ENCODE peak calls at places on chromosomes 3 and 15, in eight cellular contexts. P, S, Z, K, N, A, I and F are unnamed samples.

GRCh38 chr3:52986938-52987337 is 58.9 kb downstream of the SFMBT1 start:
- DNase-seq in K (no peak), I (peak), A (no peak), N (peak), P (peak), S (no peak), Z (peak), F (peak)

GRCh38 chr15:80588801-80589200 is 106.3 kb upstream of the ABHD17C start:
- DNase-seq in I (peak), K (peak), S (no peak), A (no peak), Z (peak), P (peak), N (peak), F (no peak)

GRCh38 chr15:72979754-72980153 is 72.5 kb upstream of the NEO1 start:
- DNase-seq in A (no peak), N (no peak), Z (no peak), P (no peak), K (no peak), I (no peak), S (no peak), F (no peak)

GRCh38 chr3:58334013-58334321 is 1.3 kb downstream of the PXK start:
- DNase-seq in N (no peak), I (no peak), A (no peak), Z (no peak), P (no peak), S (no peak), K (no peak), F (no peak)

GRCh38 chr3:14787630-14788029 is 31.1 kb upstream of the FGD5 start:
- DNase-seq in S (no peak), Z (no peak), I (no peak), K (no peak), A (no peak), N (no peak), P (no peak), F (no peak)

GRCh38 chr15:65829150-65829764 is 37.2 kb upstream of the DENND4A start:
- DNase-seq in A (no peak), K (peak), I (peak), N (peak), Z (no peak), S (no peak), P (peak), F (no peak)

GRCh38 chr15:86076468-86076867 is 3.2 kb upstream of the AGBL1 start:
- DNase-seq in I (no peak), Z (no peak), K (no peak), A (no peak), P (no peak), S (no peak), N (no peak), F (no peak)

GRCh38 chr3:12194669-12195161 is 36.0 kb upstream of the TIMP4 start:
- DNase-seq in Z (no peak), P (peak), I (peak), A (no peak), K (peak), N (peak), S (no peak), F (no peak)

GRCh38 chr3:52388933-52389332 is 56.0 kb downstream of the SEMA3G start:
- DNase-seq in P (no peak), A (no peak), Z (no peak), S (no peak), K (no peak), I (no peak), N (peak), F (no peak)

GRCh38 chr3:14177580-14178246 is 688 bp downstream of the XPC start:
- DNase-seq in P (peak), N (peak), K (no peak), I (no peak), Z (no peak), S (no peak), A (peak), F (no peak)

GRCh38 chr3:172987268-172987667 is 153.8 kb downstream of the SPATA16 start:
- DNase-seq in S (no peak), K (no peak), A (no peak), N (peak), I (no peak), Z (no peak), P (no peak), F (peak)

GRCh38 chr15:78396976-78397375 is 41.0 kb upstream of the IREB2 start:
- DNase-seq in S (peak), P (peak), I (peak), Z (no peak), K (no peak), A (peak), N (peak), F (no peak)

GRCh38 chr15:80777137-80777536 is 2.0 kb upstream of the CEMIP start:
- DNase-seq in K (peak), A (no peak), I (peak), Z (peak), P (peak), N (peak), S (no peak), F (no peak)

GRCh38 chr3:195921334-195921771 is 13.0 kb upstream of the TNK2 start:
- DNase-seq in Z (no peak), S (no peak), I (no peak), A (no peak), N (no peak), K (no peak), P (no peak), F (no peak)

GRCh38 chr15:70259030-70259424 is 161.3 kb upstream of the TLE3 start:
- DNase-seq in K (no peak), Z (peak), N (peak), A (peak), S (peak), P (peak), I (peak), F (no peak)

GRCh38 chr3:49656541-49657112 is 17.5 kb upstream of the APEH start:
- DNase-seq in A (no peak), P (no peak), Z (no peak), K (no peak), S (no peak), N (peak), I (no peak), F (no peak)

GRCh38 chr3:194139977-194140351 is 4.0 kb downstream of the HES1 start:
- DNase-seq in S (no peak), P (peak), A (no peak), N (peak), K (no peak), I (peak), Z (no peak), F (no peak)

GRCh38 chr3:55449527-55449926 is 37.6 kb downstream of the WNT5A start:
- DNase-seq in K (no peak), S (no peak), I (no peak), A (no peak), N (no peak), Z (no peak), P (no peak), F (no peak)

GRCh38 chr15:46892621-46893160 is 824.6 kb upstream of the SEMA6D start:
- DNase-seq in Z (no peak), N (no peak), K (no peak), S (no peak), P (no peak), A (no peak), I (no peak), F (no peak)

GRCh38 chr3:53726654-53727053 is 119.6 kb downstream of the CHDH start:
- DNase-seq in N (no peak), S (no peak), P (no peak), Z (no peak), A (no peak), I (no peak), K (no peak), F (no peak)

GRCh38 chr3:177591371-177591770 is 394.1 kb upstream of the TBL1XR1 start:
- DNase-seq in N (no peak), A (peak), K (peak), I (peak), Z (no peak), P (no peak), S (peak), F (no peak)

GRCh38 chr3:58900372-58900771 is 149.5 kb downstream of the CFAP20DC start:
- DNase-seq in N (no peak), P (no peak), S (no peak), K (no peak), Z (no peak), I (no peak), A (no peak), F (no peak)

GRCh38 chr15:74036271-74037170 is 42.0 kb downstream of the PML start:
- DNase-seq in A (peak), K (peak), N (peak), P (peak), S (peak), Z (peak), I (peak), F (peak)

GRCh38 chr3:113275876-113276580 is 64.7 kb downstream of the BOC start:
- DNase-seq in N (peak), Z (no peak), I (peak), S (no peak), A (peak), K (peak), P (peak), F (no peak)

GRCh38 chr3:139006051-139006716 is at the start of gene PRR23A:
- DNase-seq in Z (no peak), N (no peak), I (no peak), A (no peak), K (no peak), S (no peak), P (no peak), F (no peak)

GRCh38 chr3:150371741-150372254 is 36.3 kb upstream of the TSC22D2 start:
- DNase-seq in I (peak), Z (peak), A (peak), S (peak), P (peak), K (peak), N (peak), F (no peak)

GRCh38 chr3:115996420-115997108 is 373.3 kb downstream of the GAP43 start:
- DNase-seq in A (no peak), I (peak), N (no peak), P (peak), Z (no peak), K (no peak), S (no peak), F (no peak)

GRCh38 chr3:13662238-13662847 is 113.4 kb downstream of the FBLN2 start:
- DNase-seq in N (no peak), K (no peak), Z (no peak), S (no peak), A (no peak), P (no peak), I (no peak), F (no peak)

GRCh38 chr15:55858661-55859060 is 115.7 kb upstream of the PRTG start:
- DNase-seq in A (no peak), K (no peak), Z (no peak), P (peak), N (peak), I (peak), S (no peak), F (no peak)

GRCh38 chr3:186520436-186520835 is 23.7 kb downstream of the CRYGS start:
- DNase-seq in I (no peak), A (no peak), K (no peak), N (no peak), S (no peak), P (no peak), Z (no peak), F (no peak)

GRCh38 chr3:71447197-71447596 is 136.3 kb downstream of the FOXP1 start:
- DNase-seq in I (no peak), P (no peak), S (no peak), Z (no peak), K (no peak), A (no peak), N (no peak), F (no peak)

GRCh38 chr3:113531826-113532697 is at the start of gene SIDT1:
- DNase-seq in I (peak), S (peak), P (no peak), K (peak), Z (no peak), N (peak), A (no peak), F (no peak)

GRCh38 chr3:136495213-136495612 is 245.1 kb downstream of the PCCB start:
- DNase-seq in I (no peak), P (no peak), K (no peak), A (no peak), S (no peak), Z (no peak), N (no peak), F (no peak)

GRCh38 chr3:148026009-148026588 is 616.9 kb downstream of the ZIC1 start:
- DNase-seq in Z (no peak), N (no peak), A (no peak), I (no peak), P (no peak), K (no peak), S (no peak), F (no peak)

GRCh38 chr15:64883997-64884511 is 27.6 kb upstream of the ANKDD1A start:
- DNase-seq in S (peak), I (peak), P (peak), N (peak), A (peak), K (peak), Z (peak), F (no peak)

GRCh38 chr3:126982522-126983175 is at the start of gene PLXNA1:
- DNase-seq in A (peak), Z (peak), K (peak), I (peak), N (peak), S (peak), P (peak), F (peak)

GRCh38 chr15:73926191-73927002 is at the start of gene LOXL1:
- DNase-seq in K (peak), A (peak), P (peak), I (peak), Z (peak), S (no peak), N (peak), F (peak)

GRCh38 chr3:82745544-82745943 is 984.1 kb upstream of the GBE1 start:
- DNase-seq in A (no peak), N (no peak), Z (no peak), K (peak), P (no peak), S (no peak), I (no peak), F (no peak)

GRCh38 chr3:73094127-73094526 is 32.7 kb downstream of the EBLN2 start:
- DNase-seq in P (no peak), K (peak), I (no peak), A (no peak), Z (no peak), S (no peak), N (no peak), F (no peak)

DNA sequence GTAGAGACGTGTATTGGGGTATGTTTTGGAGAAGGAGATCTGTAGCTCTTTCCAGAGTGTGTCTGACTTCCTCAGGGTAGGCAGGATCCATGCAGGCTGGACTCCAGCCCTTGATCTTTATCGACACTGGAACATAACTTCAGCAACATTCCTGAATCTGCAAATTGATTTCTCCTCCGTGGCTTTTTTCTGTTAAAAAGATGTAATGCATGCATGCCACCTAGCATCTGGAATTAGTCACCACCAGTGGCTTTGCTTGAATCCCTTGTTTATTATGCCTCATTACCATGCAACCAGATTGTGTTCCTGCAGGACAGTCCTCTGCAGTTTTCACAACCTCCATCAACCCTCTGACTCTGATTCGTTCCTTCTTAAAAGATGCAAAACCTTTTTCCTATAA is 86.1 kb downstream of the CCNL1 start:
- DNase-seq in S (no peak), K (peak), N (peak), I (peak), P (peak), Z (no peak), A (no peak), F (no peak)
- TF ChIP-seq CTCF in S (no peak), K (no peak), N (no peak), I (no peak), P (no peak), Z (no peak), A (no peak), F (no peak)

DNA sequence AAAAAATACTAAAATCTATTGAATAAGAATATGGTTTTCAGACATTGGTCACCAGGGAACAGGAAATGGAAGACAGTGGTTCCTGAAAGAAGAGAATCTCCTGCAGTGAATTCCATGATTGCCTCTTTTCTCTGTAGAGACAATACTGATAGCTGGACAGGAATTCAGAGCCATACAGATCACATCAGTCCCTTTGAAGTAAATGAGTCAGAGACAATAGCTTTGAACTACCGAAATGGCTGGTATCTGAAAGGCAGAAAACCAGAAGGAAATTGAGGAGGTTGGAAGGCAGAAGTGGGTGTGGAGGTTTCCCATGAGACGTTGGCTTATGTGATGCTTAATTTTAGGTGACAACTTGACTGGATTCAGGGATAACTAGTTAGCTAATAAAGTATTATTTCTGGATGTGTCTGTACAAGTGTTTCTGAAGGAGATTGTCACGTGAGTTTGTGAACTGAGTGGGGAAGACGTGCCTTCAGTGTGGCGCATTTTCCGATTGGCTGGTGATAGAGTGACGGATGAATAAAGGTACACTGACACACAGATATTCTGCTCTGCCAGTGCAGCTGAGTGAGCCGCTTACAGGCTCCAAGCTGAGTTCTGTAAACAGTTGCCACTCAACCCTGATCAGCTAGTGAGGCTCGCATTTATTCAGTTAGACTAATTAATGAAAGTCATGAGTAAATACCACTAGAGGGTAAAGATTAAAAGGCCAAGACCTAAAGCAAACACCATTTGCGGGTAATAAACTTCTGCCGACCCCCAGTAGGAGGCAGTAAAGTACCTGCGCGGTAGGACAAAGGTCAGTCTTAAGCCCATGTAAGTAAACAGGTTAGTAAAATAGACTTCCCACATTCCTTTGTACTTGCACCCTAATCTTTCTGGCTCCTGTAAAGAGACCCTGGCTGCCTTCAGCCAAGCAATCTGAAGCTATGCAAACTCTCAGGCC is 1298.6 kb downstream of the SI start:
- DNase-seq in S (no peak), A (no peak), N (no peak), Z (no peak), I (no peak), K (no peak), P (no peak), F (no peak)
- TF ChIP-seq CTCF in S (no peak), A (no peak), N (no peak), Z (no peak), I (no peak), K (no peak), P (no peak), F (no peak)

DNA sequence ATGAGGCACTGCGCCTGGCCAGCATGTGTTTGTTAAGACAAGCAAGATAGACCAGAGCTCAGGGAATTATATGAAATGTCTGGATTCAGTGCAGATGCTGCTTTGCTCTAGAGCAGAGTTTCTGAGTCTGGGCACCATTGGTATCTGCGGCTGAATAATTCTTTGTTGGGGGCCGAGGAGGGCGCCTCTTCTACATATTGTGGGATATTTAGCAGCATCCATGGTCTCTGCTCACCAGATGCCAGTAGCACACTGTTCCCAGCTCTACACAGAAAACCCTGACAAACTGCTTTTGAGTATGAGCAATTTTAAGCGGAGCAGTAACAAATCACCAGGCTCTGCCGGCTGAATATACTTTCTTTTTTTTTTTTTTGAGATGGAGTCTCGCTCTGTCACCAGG is 3.6 kb upstream of the LDHAL6B start:
- DNase-seq in K (no peak), Z (no peak), I (no peak), A (no peak), N (no peak), S (no peak), P (no peak), F (no peak)
- TF ChIP-seq CTCF in K (no peak), Z (no peak), I (no peak), A (no peak), N (no peak), S (no peak), P (no peak), F (no peak)

GRCh38 chr3:35404571-35404970 is 234.8 kb upstream of the ARPP21 start:
- DNase-seq in K (no peak), Z (no peak), N (no peak), I (no peak), A (no peak), S (no peak), P (no peak), F (no peak)
- TF ChIP-seq CTCF in K (no peak), Z (no peak), N (no peak), I (no peak), A (no peak), S (no peak), P (no peak), F (no peak)

GRCh38 chr3:188272481-188273372 is 118.8 kb downstream of the LPP start:
- DNase-seq in A (no peak), S (no peak), Z (peak), I (peak), P (peak), K (peak), N (peak), F (no peak)
- TF ChIP-seq CTCF in A (no peak), S (no peak), Z (no peak), I (no peak), P (no peak), K (no peak), N (no peak), F (no peak)

DNA sequence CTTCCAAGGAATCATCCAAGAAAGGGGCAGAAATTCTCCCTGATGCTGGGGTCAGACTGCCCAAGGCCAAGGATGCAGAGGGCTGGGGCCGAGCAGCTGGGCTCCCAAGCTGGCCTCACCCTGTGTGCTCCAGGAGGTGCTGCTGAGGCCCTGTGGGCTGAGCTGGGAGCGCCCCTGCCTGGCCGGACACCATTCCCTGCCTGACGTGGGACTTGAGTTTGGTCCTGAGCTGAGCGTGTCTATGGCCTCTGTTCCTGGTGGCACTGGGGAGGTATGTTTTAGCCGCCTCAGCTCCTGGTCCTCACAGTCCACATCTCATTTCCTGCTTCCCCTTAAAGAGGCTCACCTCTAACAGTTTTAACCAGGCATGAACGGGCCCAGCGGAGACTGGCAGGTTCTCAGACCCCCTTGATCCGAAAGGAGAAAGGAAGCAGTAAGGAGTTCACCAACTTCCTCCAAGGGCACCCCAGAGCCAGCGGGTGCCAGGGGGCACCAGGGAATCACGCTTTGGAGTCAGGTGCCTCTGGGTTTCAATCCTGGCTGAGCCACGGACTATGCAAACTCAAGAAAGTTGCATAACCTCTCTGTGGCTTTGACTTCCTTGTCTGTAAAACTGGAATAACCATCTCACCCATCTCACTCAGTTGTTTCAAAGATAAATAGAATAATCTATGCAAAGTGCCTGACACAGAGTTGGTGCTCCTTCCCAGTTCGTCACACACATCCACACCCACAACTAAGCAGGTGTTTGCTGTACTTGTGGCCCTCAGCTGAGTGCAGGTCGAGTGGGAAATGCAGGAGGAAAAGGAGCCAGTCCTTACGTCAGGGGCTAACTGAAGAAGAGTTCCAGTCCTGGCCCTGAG is 48.6 kb downstream of the SLC12A8 start:
- DNase-seq in P (no peak), N (peak), S (no peak), A (no peak), Z (no peak), I (peak), K (no peak), F (no peak)
- TF ChIP-seq CTCF in P (peak), N (peak), S (no peak), A (no peak), Z (no peak), I (peak), K (peak), F (no peak)

GRCh38 chr3:167406876-167407492 is 26.9 kb upstream of the ZBBX start:
- DNase-seq in N (peak), P (peak), K (peak), I (peak), A (no peak), Z (peak), S (peak), F (peak)
- TF ChIP-seq CTCF in N (peak), P (peak), K (peak), I (peak), A (no peak), Z (peak), S (peak), F (no peak)